ENCODE peak calls at places on chromosomes 5 and 9, in four cellular contexts. T, C, E and P are unnamed samples.

GRCh38 chr5:112647428-112647827 is 90.3 kb upstream of the APC start:
- DNase-seq in T (no peak), C (no peak), E (no peak), P (no peak)

GRCh38 chr9:85741112-85741874 is 461 bp downstream of the AGTPBP1 start:
- DNase-seq in T (peak; percentile 8), C (peak; percentile 39), E (no peak), P (peak; percentile 36)

GRCh38 chr9:113257863-113258262 is 17.5 kb downstream of the CDC26 start:
- DNase-seq in T (no peak), C (no peak), E (no peak), P (no peak)

GRCh38 chr5:143036146-143036927 is 266.2 kb downstream of the ARHGAP26 start:
- DNase-seq in T (no peak), C (no peak), E (no peak), P (no peak)

GRCh38 chr5:151497391-151498002 is 50.1 kb downstream of the SLC36A1 start:
- DNase-seq in T (no peak), C (no peak), E (no peak), P (no peak)

GRCh38 chr9:114677418-114677817 is 4.6 kb downstream of the TEX48 start:
- DNase-seq in T (peak; percentile 100), C (peak; percentile 28), E (peak; percentile 88), P (peak; percentile 44)

GRCh38 chr5:44574626-44575025 is 185.4 kb upstream of the FGF10 start:
- DNase-seq in T (no peak), C (no peak), E (no peak), P (no peak)

GRCh38 chr9:123284658-123285057 is 16.3 kb upstream of the STRBP start:
- DNase-seq in T (no peak), C (no peak), E (no peak), P (no peak)

GRCh38 chr5:171975262-171975876 is 31.1 kb downstream of the FBXW11 start:
- DNase-seq in T (peak; percentile 49), C (no peak), E (peak; percentile 26), P (no peak)

DNA sequence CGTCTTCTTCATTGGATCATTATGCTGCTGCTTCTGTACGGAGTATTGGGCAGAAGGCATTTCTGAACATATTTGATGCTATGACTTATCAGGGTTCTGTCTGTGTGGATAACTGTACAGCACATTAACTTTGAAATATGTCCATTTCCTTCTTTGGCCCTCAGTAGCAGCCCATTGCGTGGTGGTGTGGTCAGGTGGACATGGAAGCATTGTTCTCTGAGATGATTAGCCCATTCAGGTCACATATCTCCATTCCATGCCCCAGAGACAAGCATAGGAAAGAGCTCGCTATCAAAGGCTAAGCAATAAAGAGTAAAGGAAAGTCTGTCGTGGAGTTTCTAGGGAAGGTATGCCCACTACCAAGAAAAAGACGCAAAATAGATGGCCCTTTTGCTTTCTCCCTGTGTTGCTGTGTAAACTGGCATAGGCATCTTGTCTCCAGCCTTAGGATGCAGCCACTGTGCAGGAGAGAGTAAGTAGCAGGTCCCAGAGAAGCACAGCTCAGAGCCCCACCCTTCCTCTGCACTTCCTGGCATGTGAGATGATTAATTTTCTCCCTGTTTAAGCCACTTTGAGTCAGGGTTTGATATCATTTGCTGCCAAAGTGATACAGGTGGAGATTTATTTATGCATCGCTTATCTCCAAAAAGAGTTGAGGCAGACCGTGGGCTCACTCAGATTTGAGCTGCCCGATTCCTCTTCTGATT is 221.9 kb downstream of the PDZD2 start:
- DNase-seq in T (no peak), C (no peak), E (no peak), P (no peak)
- H3K4me3 ChIP-seq in T (no peak overlapping the region), C (no peak overlapping the region), E (no peak overlapping the region), P (no peak overlapping the region)

GRCh38 chr9:131273791-131274673 is 2.3 kb downstream of the FAM78A start:
- DNase-seq in T (no peak), C (no peak), E (no peak), P (no peak)
- TF ChIP-seq POLR2A in T (no peak), C (no peak), E (no peak), P (no peak)

DNA sequence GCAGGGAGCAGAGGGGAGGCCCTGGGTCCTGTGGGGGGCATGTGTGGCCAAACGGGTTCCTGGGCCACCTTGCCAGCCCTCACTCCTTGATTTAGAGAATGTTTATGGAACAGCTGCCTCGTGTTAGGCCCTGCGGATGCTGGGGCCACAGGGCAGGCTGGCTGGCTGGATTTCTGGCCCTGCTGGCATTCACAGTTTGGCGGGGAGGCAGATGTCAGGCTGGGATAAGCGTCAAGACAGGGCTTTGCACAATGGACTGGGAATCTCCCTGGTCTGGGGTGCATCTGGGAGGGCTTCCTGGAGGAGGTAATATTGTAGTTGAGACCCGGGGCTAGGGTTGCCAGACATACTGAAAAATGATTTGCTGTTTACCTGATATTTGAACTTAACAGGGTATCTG is 13.8 kb downstream of the NCS1 start:
- DNase-seq in T (peak; percentile 37), C (no peak), E (no peak), P (no peak)
- H3K4me3 ChIP-seq in T (no peak overlapping the region), C (no peak overlapping the region), E (no peak overlapping the region), P (no peak overlapping the region)

DNA sequence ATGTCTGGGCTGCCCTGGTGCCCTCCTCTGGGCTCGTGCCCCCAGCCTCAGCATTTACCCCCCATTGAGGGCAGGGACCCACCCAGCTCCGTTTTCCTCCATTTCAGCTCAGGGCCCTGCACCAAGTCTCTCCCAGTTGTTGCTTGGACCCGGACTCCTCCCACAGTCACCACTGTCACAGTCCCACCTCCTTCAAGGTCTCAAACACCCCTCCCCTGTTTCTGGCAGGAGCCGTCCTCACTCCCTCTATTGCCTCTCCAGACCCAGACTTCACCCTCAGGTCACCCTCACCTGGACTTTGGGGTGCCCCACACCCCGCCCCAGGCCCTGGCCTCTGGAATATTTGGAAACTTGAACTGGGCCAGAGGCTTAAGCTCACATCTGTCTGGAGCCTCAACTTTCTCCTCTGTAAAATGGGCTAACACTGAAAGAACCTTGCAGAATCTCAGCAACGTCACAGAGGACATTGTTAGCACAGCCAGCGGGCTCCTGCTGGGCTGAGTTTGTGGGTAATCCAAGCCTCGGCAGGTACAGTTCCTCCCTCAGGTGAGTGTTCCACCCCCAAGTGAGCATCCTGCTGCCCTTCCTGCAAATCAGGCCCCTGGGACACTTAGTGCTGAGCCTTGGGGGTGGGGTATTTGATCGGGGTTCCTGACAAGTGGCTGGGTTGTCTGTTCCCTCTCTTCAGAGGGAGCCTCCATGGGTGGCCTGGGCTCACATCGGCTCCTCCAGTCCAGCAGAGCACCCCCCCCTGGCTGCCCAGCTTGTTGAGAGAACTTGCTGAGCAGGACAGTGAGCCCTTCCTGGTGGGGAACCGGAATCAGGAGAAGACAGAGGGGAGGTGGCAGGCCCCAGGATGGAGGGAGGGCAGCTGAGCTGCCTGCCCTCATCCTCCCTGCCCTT is 130.1 kb downstream of the C9orf50 start:
- DNase-seq in T (no peak), C (peak; percentile 61), E (peak; percentile 76), P (no peak)
- TF ChIP-seq POLR2A in T (no peak), C (no peak), E (peak; percentile 42), P (no peak)

GRCh38 chr5:52804359-52804758 is 16.6 kb downstream of the ITGA1 start:
- DNase-seq in T (no peak), C (no peak), E (no peak), P (no peak)
- H3K4me3 ChIP-seq in T (peak overlapping the region; percentile 28), C (no peak overlapping the region), E (no peak overlapping the region), P (peak overlapping the region; percentile 61)

DNA sequence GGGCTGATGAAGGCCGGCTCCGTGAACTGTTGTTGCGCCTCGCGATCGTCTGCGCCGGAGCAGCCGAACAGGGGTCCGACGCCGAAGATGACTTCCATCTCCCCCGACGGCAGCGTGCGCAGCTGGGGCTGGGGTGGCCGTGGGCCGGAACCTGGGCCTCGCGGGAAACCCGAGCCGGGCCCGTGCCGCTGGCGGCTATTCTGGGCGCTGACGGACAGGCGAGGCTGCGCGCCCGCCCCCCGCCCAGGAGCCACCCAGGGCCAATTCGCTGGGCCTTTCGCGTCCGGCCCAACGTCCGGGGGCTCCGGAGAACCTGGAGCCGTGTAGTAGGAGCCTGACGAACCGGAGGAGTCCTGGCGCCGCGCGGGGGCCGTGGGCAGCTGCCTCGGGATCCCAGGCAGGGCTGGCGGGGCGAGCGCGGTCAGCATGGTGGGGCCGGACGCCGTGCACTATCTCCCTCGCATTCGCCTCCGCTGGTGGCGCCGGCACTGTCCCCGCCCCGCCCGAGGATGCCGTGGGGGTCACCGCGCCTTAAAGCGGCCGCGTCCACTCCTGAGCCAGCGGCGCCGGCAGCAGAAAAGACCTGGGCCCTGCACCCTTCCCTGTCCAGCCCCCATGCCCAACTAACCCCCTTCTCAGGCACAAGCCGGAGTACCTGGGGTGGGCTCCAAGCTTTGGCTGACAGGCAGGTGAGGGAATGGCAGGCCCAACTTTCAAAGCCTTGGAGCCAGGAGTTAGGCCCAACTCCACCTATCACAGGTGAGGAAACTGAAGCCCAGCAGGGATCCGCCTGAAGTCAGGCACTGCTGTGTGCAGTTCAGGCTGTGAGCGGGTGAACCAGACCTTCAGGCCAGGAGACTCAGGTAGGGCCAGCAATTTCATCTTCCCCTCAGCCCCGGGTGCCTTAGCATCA is at the start of gene PROB1:
- DNase-seq in T (no peak), C (no peak), E (peak; percentile 17), P (no peak)
- TF ChIP-seq POLR2A in T (no peak), C (no peak), E (peak; percentile 36), P (no peak)

DNA sequence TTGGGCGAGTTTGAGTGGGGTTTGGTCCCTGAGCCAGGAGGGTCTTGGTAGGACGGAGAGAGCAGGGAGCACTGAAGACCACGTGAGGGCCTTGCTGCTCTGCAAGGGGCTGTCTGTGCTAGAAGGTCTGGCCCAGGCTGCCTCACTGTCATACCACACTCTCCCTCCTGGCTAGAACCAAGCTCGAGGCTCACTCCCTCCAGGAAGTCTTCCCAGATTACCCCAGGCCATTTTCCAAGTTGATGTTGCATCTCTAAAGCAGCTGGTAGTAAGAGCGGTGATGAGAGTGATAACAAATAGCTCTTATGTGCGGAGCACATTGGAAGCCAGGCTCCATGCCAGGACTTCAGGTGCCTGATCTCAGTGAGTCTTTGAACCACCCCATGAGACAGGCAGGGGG is 6.6 kb downstream of the MYMK start:
- DNase-seq in T (no peak), C (no peak), E (no peak), P (no peak)
- H3K4me3 ChIP-seq in T (no peak overlapping the region), C (no peak overlapping the region), E (no peak overlapping the region), P (no peak overlapping the region)

GRCh38 chr9:110125207-110125751 is 82.7 kb downstream of the C9orf152 start:
- DNase-seq in T (peak; percentile 98), C (peak; percentile 91), E (peak; percentile 96), P (peak; percentile 86)
- TF ChIP-seq POLR2A in T (peak; percentile 89), C (no peak), E (peak; percentile 98), P (no peak)

GRCh38 chr9:91991621-91992435 is 41.8 kb upstream of the ROR2 start:
- DNase-seq in T (no peak), C (no peak), E (no peak), P (no peak)
- H3K4me3 ChIP-seq in T (no peak overlapping the region), C (no peak overlapping the region), E (no peak overlapping the region), P (no peak overlapping the region)

GRCh38 chr5:35852084-35852734 is 4.5 kb upstream of the IL7R start:
- DNase-seq in T (peak; percentile 43), C (no peak), E (no peak), P (no peak)

GRCh38 chr5:35855221-35855620 is 1.5 kb upstream of the IL7R start:
- DNase-seq in T (no peak), C (no peak), E (no peak), P (no peak)

GRCh38 chr5:35853652-35854051 is 3.0 kb upstream of the IL7R start:
- DNase-seq in T (no peak), C (peak; percentile 40), E (peak; percentile 20), P (no peak)

GRCh38 chr5:35856186-35857003 is at the start of gene IL7R:
- DNase-seq in T (peak; percentile 79), C (no peak), E (no peak), P (no peak)

DNA sequence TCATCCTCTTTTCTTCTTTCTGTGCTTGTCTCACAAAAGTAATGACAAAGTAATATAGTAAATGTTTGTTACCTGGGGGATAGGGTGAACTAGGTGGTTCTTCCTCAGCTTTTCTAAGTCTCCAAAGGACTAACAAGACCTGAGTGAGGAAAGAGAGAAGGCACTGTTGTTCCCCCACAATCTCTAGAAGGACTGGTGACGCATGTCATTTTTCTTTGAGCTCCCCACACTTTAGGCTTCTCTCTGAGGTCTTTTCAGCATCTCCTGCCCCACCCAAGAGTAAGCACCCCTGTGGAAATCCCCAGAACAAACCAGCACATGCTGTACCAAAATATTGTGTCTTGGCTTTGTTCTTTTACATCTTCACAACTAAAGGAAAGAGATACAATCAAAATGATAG is 2.4 kb upstream of the IL7R start:
- DNase-seq in T (no peak), C (no peak), E (no peak), P (no peak)
- TF ChIP-seq POLR2A in T (no peak), C (no peak), E (no peak), P (no peak)